ENCODE peak calls at places on chromosomes 11 and 22, in nine cellular contexts. P is AG08396, H is activated T-cell treated with anti-CD3 and anti-CD28 coated beads for 1 hour, O is ELR, F is C1 segment of cervical spinal cord, G is NCI-H1092 treated with DMSO at 0.1 percent for 48 hours, I is H9, N is HTR-8/SVneo, T is anterior cingulate cortex. M is an unnamed sample.
A peak's percentile ranks its signal among the peaks of the same experiment; 100 is the strongest.

GRCh38 chr11:72684236-72684912 is 10.2 kb upstream of the PDE2A start:
- DNase-seq in O (peak; percentile 84), H (peak; percentile 17), I (peak; percentile 71), F (no peak), P (peak; percentile 90), G (no peak), N (peak; percentile 91), T (no peak), M (no peak)

GRCh38 chr11:14029971-14030531 is 67.5 kb downstream of the SPON1 start:
- DNase-seq in P (peak; percentile 39), F (peak; percentile 84), O (no peak), T (no peak), H (no peak), G (peak; percentile 95), I (no peak), N (no peak), M (no peak)

GRCh38 chr11:124113890-124114289 is 1.4 kb upstream of the VWA5A start:
- DNase-seq in T (no peak), I (no peak), O (no peak), H (no peak), F (no peak), N (no peak), P (peak; percentile 20), G (no peak), M (no peak)

GRCh38 chr22:42396621-42397331 is 35.4 kb downstream of the NFAM1 start:
- DNase-seq in O (no peak), H (no peak), G (no peak), N (no peak), F (no peak), P (no peak), I (no peak), T (no peak), M (no peak)

GRCh38 chr22:43014062-43014875 is 680 bp downstream of the PACSIN2 start:
- DNase-seq in F (peak; percentile 30), T (no peak), I (peak; percentile 56), H (peak; percentile 20), P (peak; percentile 52), O (peak; percentile 67), G (no peak), N (no peak), M (no peak)

GRCh38 chr11:1053121-1053901 is 16.8 kb upstream of the MUC6 start:
- DNase-seq in I (no peak), G (no peak), H (no peak), T (no peak), O (no peak), N (no peak), P (no peak), F (no peak), M (no peak)

GRCh38 chr22:40694409-40694808 is 15.1 kb downstream of the MCHR1 start:
- DNase-seq in G (peak; percentile 24), N (no peak), I (no peak), T (no peak), O (no peak), P (no peak), F (peak; percentile 19), H (no peak), M (peak; percentile 7)

GRCh38 chr11:12088047-12088481 is 22.3 kb upstream of the MICAL2 start:
- DNase-seq in H (no peak), F (no peak), I (no peak), G (no peak), P (no peak), T (no peak), N (no peak), O (peak; percentile 72), M (no peak)

GRCh38 chr22:42066133-42066761 is 4.4 kb downstream of the NAGA start:
- DNase-seq in G (no peak), P (no peak), I (no peak), H (no peak), O (no peak), T (no peak), F (peak; percentile 24), N (no peak), M (no peak)

GRCh38 chr11:63882555-63883242 is 34.3 kb downstream of the RCOR2 start:
- DNase-seq in F (no peak), O (no peak), T (peak; percentile 53), N (no peak), I (peak; percentile 82), G (no peak), P (no peak), H (no peak), M (no peak)

GRCh38 chr11:13210424-13210823 is 67.2 kb upstream of the BMAL1 start:
- DNase-seq in G (peak; percentile 76), I (peak; percentile 79), N (peak; percentile 52), T (peak; percentile 35), P (peak; percentile 49), F (peak; percentile 56), O (peak; percentile 88), H (no peak), M (no peak)

GRCh38 chr11:117814766-117815261 is 9.7 kb downstream of the FXYD2 start:
- DNase-seq in P (no peak), T (peak; percentile 30), F (no peak), H (peak; percentile 82), G (peak; percentile 95), N (no peak), I (no peak), O (no peak), M (peak; percentile 53)

M was measured in amygdala.